ENCODE peak calls at places on chromosomes 16 and 17, in five cellular contexts. X, M, N, Q and V are unnamed samples.

GRCh38 chr17:45073414-45074070 is 12.4 kb downstream of the NMT1 start:
- DNase-seq in X (no peak), M (no peak), N (peak), Q (peak), V (peak)

GRCh38 chr16:29809850-29810698 is 1.9 kb upstream of the PRRT2 start:
- DNase-seq in X (no peak), M (peak), N (no peak), Q (peak), V (peak)

GRCh38 chr17:78128616-78129384 is at the start of gene TMC6:
- DNase-seq in X (peak), M (peak), N (no peak), Q (peak), V (peak)

GRCh38 chr17:28335959-28336871 is 654 bp downstream of the TNFAIP1 start:
- DNase-seq in X (peak), M (peak), N (peak), Q (peak), V (peak)

GRCh38 chr17:44398692-44399691 is 9.5 kb upstream of the ITGA2B start:
- DNase-seq in X (no peak), M (no peak), N (peak), Q (no peak), V (no peak)

GRCh38 chr17:70446446-70446845 is 277.1 kb downstream of the KCNJ2 start:
- DNase-seq in X (no peak), M (no peak), N (no peak), Q (no peak), V (no peak)

GRCh38 chr16:49488740-49489525 is 115.3 kb downstream of the C16orf78 start:
- DNase-seq in X (no peak), M (no peak), N (no peak), Q (no peak), V (no peak)

GRCh38 chr16:72997141-72997542 is 50.8 kb downstream of the ZFHX3 start:
- DNase-seq in X (no peak), M (no peak), N (peak), Q (peak), V (no peak)

GRCh38 chr17:42459983-42460300 is 1.3 kb downstream of the ATP6V0A1 start:
- DNase-seq in X (no peak), M (no peak), N (peak), Q (peak), V (peak)

GRCh38 chr17:7523033-7523432 is 25.8 kb upstream of the TNFSF12 start:
- DNase-seq in X (no peak), M (peak), N (no peak), Q (no peak), V (peak)

GRCh38 chr16:19883296-19883951 is 1.2 kb downstream of the GPRC5B start:
- DNase-seq in X (no peak), M (peak), N (peak), Q (peak), V (peak)

GRCh38 chr17:39801055-39801454 is 63.1 kb downstream of the IKZF3 start:
- DNase-seq in X (no peak), M (no peak), N (no peak), Q (no peak), V (no peak)

GRCh38 chr17:15298176-15298575 is 33.0 kb upstream of the PMP22 start:
- DNase-seq in X (no peak), M (no peak), N (peak), Q (peak), V (no peak)

GRCh38 chr17:1939979-1940809 is 84.9 kb downstream of the RTN4RL1 start:
- DNase-seq in X (no peak), M (peak), N (no peak), Q (no peak), V (no peak)

GRCh38 chr17:72349508-72350472 is 229.0 kb downstream of the SOX9 start:
- DNase-seq in X (no peak), M (no peak), N (no peak), Q (no peak), V (no peak)

GRCh38 chr16:12187939-12188673 is 211.6 kb downstream of the SNX29 start:
- DNase-seq in X (no peak), M (no peak), N (no peak), Q (no peak), V (no peak)

GRCh38 chr16:12184419-12184831 is 207.9 kb downstream of the SNX29 start:
- DNase-seq in X (no peak), M (no peak), N (no peak), Q (no peak), V (no peak)

GRCh38 chr16:12188674-12189249 is 212.2 kb downstream of the SNX29 start:
- DNase-seq in X (no peak), M (no peak), N (no peak), Q (no peak), V (no peak)

GRCh38 chr16:12186774-12187335 is 210.3 kb downstream of the SNX29 start:
- DNase-seq in X (no peak), M (no peak), N (peak), Q (peak), V (no peak)

GRCh38 chr16:12185563-12185962 is 209.0 kb downstream of the SNX29 start:
- DNase-seq in X (no peak), M (no peak), N (no peak), Q (no peak), V (no peak)
- H2BK15ac ChIP-seq in X (no peak), M (no peak), N (no peak), Q (no peak), V (no peak)

GRCh38 chr16:11232302-11232851 is 23.6 kb downstream of the SOCS1 start:
- DNase-seq in X (no peak), M (no peak), N (no peak), Q (no peak), V (no peak)

GRCh38 chr16:11234884-11235702 is 20.9 kb downstream of the SOCS1 start:
- DNase-seq in X (no peak), M (no peak), N (peak), Q (peak), V (no peak)

GRCh38 chr16:11231367-11231970 is 24.5 kb downstream of the SOCS1 start:
- DNase-seq in X (no peak), M (no peak), N (no peak), Q (no peak), V (peak)

GRCh38 chr16:11233727-11234376 is 22.2 kb downstream of the SOCS1 start:
- DNase-seq in X (no peak), M (peak), N (no peak), Q (no peak), V (peak)

GRCh38 chr16:11232852-11233726 is 22.9 kb downstream of the SOCS1 start:
- DNase-seq in X (no peak), M (peak), N (no peak), Q (no peak), V (peak)
- H2BK15ac ChIP-seq in X (peak), M (no peak), N (no peak), Q (peak), V (no peak)

GRCh38 chr16:69852815-69853214 is 90.7 kb downstream of the WWP2 start:
- DNase-seq in X (no peak), M (no peak), N (no peak), Q (no peak), V (no peak)
- H2BK15ac ChIP-seq in X (no peak), M (no peak), N (no peak), Q (no peak), V (no peak)

GRCh38 chr16:84737658-84738057 is 37.9 kb downstream of the USP10 start:
- DNase-seq in X (no peak), M (no peak), N (no peak), Q (no peak), V (no peak)
- H2BK15ac ChIP-seq in X (no peak), M (no peak), N (peak), Q (no peak), V (no peak)

GRCh38 chr16:3638916-3639644 is 15.4 kb upstream of the DNASE1 start:
- DNase-seq in X (no peak), M (peak), N (no peak), Q (no peak), V (no peak)
- H2BK15ac ChIP-seq in X (no peak), M (peak), N (no peak), Q (no peak), V (no peak)

GRCh38 chr17:79799538-79800324 is 2.9 kb upstream of the CBX8 start:
- DNase-seq in X (no peak), M (peak), N (no peak), Q (no peak), V (no peak)

GRCh38 chr17:79802039-79802735 is 5.3 kb upstream of the CBX8 start:
- DNase-seq in X (no peak), M (no peak), N (no peak), Q (no peak), V (no peak)

GRCh38 chr17:79799174-79799537 is 2.3 kb upstream of the CBX8 start:
- DNase-seq in X (no peak), M (peak), N (no peak), Q (no peak), V (no peak)

GRCh38 chr17:79801156-79802038 is 4.5 kb upstream of the CBX8 start:
- DNase-seq in X (no peak), M (peak), N (no peak), Q (no peak), V (no peak)

DNA sequence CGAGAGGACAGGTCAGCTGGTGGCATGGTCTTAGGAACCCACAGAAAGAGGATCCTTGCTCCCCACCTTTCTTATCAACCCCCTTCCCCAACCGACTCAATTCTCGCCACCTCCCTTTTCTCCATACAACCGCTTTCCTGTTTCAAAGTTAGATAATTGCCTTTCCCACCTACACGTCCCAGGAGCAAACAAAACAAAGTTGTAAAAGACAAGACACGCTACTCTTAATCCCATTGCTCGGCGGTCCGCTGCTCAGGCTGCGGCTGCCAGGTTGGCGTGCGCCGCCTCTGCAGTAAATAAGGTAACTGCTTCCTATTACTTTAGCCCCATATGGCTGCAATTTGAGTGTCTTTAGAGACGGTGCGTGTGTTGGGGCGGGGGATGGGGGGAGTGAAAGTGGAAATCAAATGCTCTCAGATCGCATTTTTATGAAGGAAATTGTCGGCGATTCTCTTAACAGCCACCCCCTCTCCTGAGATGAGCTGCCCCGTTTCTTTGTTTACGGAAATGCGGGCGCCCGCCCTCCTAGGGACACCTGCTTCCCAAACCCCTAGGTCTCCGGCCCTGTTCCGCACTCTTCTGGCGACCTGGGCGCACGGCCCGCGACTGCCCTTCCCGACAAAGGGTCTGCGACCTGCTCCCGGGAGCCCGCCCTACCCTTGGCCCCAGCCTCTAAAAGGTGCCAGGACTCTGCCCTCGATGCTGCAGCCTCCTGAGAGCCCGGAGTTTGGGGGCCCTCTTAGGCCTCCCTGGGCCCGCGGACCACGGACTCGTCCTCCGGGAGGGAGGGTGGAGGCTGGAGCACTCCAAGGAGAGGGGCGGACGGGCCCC is 3.7 kb upstream of the CBX8 start:
- DNase-seq in X (no peak), M (peak), N (peak), Q (peak), V (peak)
- H2BK15ac ChIP-seq in X (peak), M (no peak), N (no peak), Q (no peak), V (no peak)